ENCODE peak calls at places on chromosome X, in five cellular contexts. One of them, this sample, is unnamed. For H3K27me3, the result is how much of the 10 kb centered on the place peaks cover.

GRCh38 chrX:17743913-17744312 is 6.6 kb downstream of the SCML1 start:
- DNase-seq in body of pancreas: no peak
- DNase-seq in CD8-positive, alpha-beta T cell: no peak
- DNase-seq in tibial nerve: no peak
- DNase-seq in tibial artery: no peak
- DNase-seq in this sample: no peak

GRCh38 chrX:109312757-109313156 is 169.1 kb downstream of the GUCY2F start:
- DNase-seq in tibial nerve: no peak
- DNase-seq in CD8-positive, alpha-beta T cell: no peak
- DNase-seq in body of pancreas: no peak
- DNase-seq in tibial artery: no peak
- DNase-seq in this sample: no peak

GRCh38 chrX:6227445-6227820 is 1.2 kb downstream of the NLGN4X start:
- DNase-seq in tibial nerve: no peak
- DNase-seq in body of pancreas: no peak
- DNase-seq in tibial artery: no peak
- DNase-seq in CD8-positive, alpha-beta T cell: no peak
- DNase-seq in this sample: no peak

GRCh38 chrX:28609917-28610613 is 22.8 kb downstream of the IL1RAPL1 start:
- DNase-seq in CD8-positive, alpha-beta T cell: no peak
- DNase-seq in body of pancreas: peak
- DNase-seq in tibial artery: no peak
- DNase-seq in tibial nerve: no peak
- DNase-seq in this sample: no peak

GRCh38 chrX:152632445-152633097 is 5.1 kb upstream of the GABRQ start:
- DNase-seq in body of pancreas: peak
- DNase-seq in tibial artery: peak
- DNase-seq in tibial nerve: peak
- DNase-seq in CD8-positive, alpha-beta T cell: no peak
- DNase-seq in this sample: peak

GRCh38 chrX:44459501-44459900 is 83.2 kb downstream of the FUNDC1 start:
- DNase-seq in CD8-positive, alpha-beta T cell: no peak
- DNase-seq in tibial nerve: no peak
- DNase-seq in tibial artery: no peak
- DNase-seq in body of pancreas: no peak
- DNase-seq in this sample: no peak

GRCh38 chrX:111822191-111822590 is 53.8 kb upstream of the TRPC5OS start:
- DNase-seq in body of pancreas: no peak
- DNase-seq in CD8-positive, alpha-beta T cell: no peak
- DNase-seq in tibial nerve: no peak
- DNase-seq in tibial artery: no peak
- DNase-seq in this sample: no peak

GRCh38 chrX:150567645-150568319 is 639 bp upstream of the MTM1 start:
- DNase-seq in tibial artery: no peak
- DNase-seq in body of pancreas: no peak
- DNase-seq in CD8-positive, alpha-beta T cell: no peak
- DNase-seq in tibial nerve: no peak
- DNase-seq in this sample: no peak

GRCh38 chrX:116490091-116490490 is 27.3 kb upstream of the CT83 start:
- DNase-seq in body of pancreas: no peak
- DNase-seq in tibial artery: no peak
- DNase-seq in CD8-positive, alpha-beta T cell: no peak
- DNase-seq in tibial nerve: no peak
- DNase-seq in this sample: no peak

GRCh38 chrX:114924846-114925245 is 92.6 kb downstream of the IL13RA2 start:
- DNase-seq in tibial nerve: no peak
- DNase-seq in CD8-positive, alpha-beta T cell: no peak
- DNase-seq in body of pancreas: no peak
- DNase-seq in tibial artery: no peak
- DNase-seq in this sample: no peak

GRCh38 chrX:135003876-135004623 is 13.3 kb downstream of the SMIM10 start:
- DNase-seq in CD8-positive, alpha-beta T cell: peak
- DNase-seq in tibial artery: peak
- DNase-seq in tibial nerve: peak
- DNase-seq in body of pancreas: peak
- DNase-seq in this sample: peak

GRCh38 chrX:46251755-46252154 is 293.5 kb downstream of the ZNF674 start:
- DNase-seq in body of pancreas: no peak
- DNase-seq in tibial nerve: no peak
- DNase-seq in tibial artery: no peak
- DNase-seq in CD8-positive, alpha-beta T cell: no peak
- DNase-seq in this sample: no peak

GRCh38 chrX:54921427-54922021 is 900 bp downstream of the TRO start:
- DNase-seq in CD8-positive, alpha-beta T cell: peak
- DNase-seq in body of pancreas: peak
- DNase-seq in tibial nerve: peak
- DNase-seq in tibial artery: peak
- DNase-seq in this sample: peak

GRCh38 chrX:105323951-105324350 is 103.5 kb upstream of the TEX13A start:
- DNase-seq in body of pancreas: no peak
- DNase-seq in tibial artery: no peak
- DNase-seq in CD8-positive, alpha-beta T cell: no peak
- DNase-seq in tibial nerve: no peak
- DNase-seq in this sample: no peak

GRCh38 chrX:40420899-40421729 is 159.7 kb upstream of the ATP6AP2 start:
- DNase-seq in tibial artery: no peak
- DNase-seq in CD8-positive, alpha-beta T cell: no peak
- DNase-seq in tibial nerve: no peak
- DNase-seq in body of pancreas: no peak
- DNase-seq in this sample: no peak

GRCh38 chrX:135330709-135331108 is 21.4 kb downstream of the ETDC start:
- DNase-seq in tibial nerve: no peak
- DNase-seq in tibial artery: no peak
- DNase-seq in CD8-positive, alpha-beta T cell: no peak
- DNase-seq in body of pancreas: no peak
- DNase-seq in this sample: no peak

GRCh38 chrX:71911023-71911730 is 532 bp downstream of the NHSL2 start:
- DNase-seq in body of pancreas: peak
- DNase-seq in CD8-positive, alpha-beta T cell: no peak
- DNase-seq in tibial nerve: no peak
- DNase-seq in tibial artery: no peak
- DNase-seq in this sample: no peak

GRCh38 chrX:17859609-17860178 is 1.4 kb downstream of the RAI2 start:
- DNase-seq in tibial nerve: no peak
- DNase-seq in CD8-positive, alpha-beta T cell: peak
- DNase-seq in body of pancreas: peak
- DNase-seq in tibial artery: no peak
- DNase-seq in this sample: peak

GRCh38 chrX:48468247-48468671 is 1.8 kb downstream of the SLC38A5 start:
- DNase-seq in body of pancreas: peak
- DNase-seq in tibial artery: no peak
- DNase-seq in tibial nerve: no peak
- DNase-seq in CD8-positive, alpha-beta T cell: no peak
- DNase-seq in this sample: no peak

GRCh38 chrX:127708155-127708554 is 344.0 kb downstream of the ACTRT1 start:
- DNase-seq in CD8-positive, alpha-beta T cell: no peak
- DNase-seq in body of pancreas: no peak
- DNase-seq in tibial nerve: no peak
- DNase-seq in tibial artery: no peak
- DNase-seq in this sample: no peak

GRCh38 chrX:147763131-147763530 is 148.6 kb upstream of the FMR1 start:
- DNase-seq in body of pancreas: no peak
- DNase-seq in tibial artery: no peak
- DNase-seq in tibial nerve: no peak
- DNase-seq in CD8-positive, alpha-beta T cell: no peak
- DNase-seq in this sample: no peak

GRCh38 chrX:151981129-151981528 is 6.7 kb upstream of the GABRE start:
- DNase-seq in tibial nerve: no peak
- DNase-seq in CD8-positive, alpha-beta T cell: no peak
- DNase-seq in body of pancreas: no peak
- DNase-seq in tibial artery: no peak
- DNase-seq in this sample: no peak

GRCh38 chrX:24203072-24203808 is 53.7 kb downstream of the ZFX start:
- DNase-seq in CD8-positive, alpha-beta T cell: no peak
- DNase-seq in tibial nerve: no peak
- DNase-seq in body of pancreas: peak
- DNase-seq in tibial artery: no peak
- DNase-seq in this sample: no peak

GRCh38 chrX:130885996-130886395 is 17.0 kb downstream of the ENOX2 start:
- DNase-seq in body of pancreas: no peak
- DNase-seq in tibial nerve: no peak
- DNase-seq in CD8-positive, alpha-beta T cell: no peak
- DNase-seq in tibial artery: no peak
- DNase-seq in this sample: no peak

GRCh38 chrX:40411350-40412111 is 169.2 kb upstream of the ATP6AP2 start:
- DNase-seq in CD8-positive, alpha-beta T cell: no peak
- DNase-seq in tibial nerve: no peak
- DNase-seq in body of pancreas: no peak
- DNase-seq in tibial artery: no peak
- DNase-seq in this sample: no peak

GRCh38 chrX:14027511-14028019 is 2.1 kb downstream of the GEMIN8 start:
- DNase-seq in tibial nerve: no peak
- DNase-seq in body of pancreas: no peak
- DNase-seq in tibial artery: no peak
- DNase-seq in CD8-positive, alpha-beta T cell: no peak
- DNase-seq in this sample: no peak

GRCh38 chrX:120660638-120661037 is 30.8 kb upstream of the C1GALT1C1 start:
- DNase-seq in CD8-positive, alpha-beta T cell: no peak
- DNase-seq in body of pancreas: no peak
- DNase-seq in tibial artery: no peak
- DNase-seq in tibial nerve: no peak
- DNase-seq in this sample: no peak

GRCh38 chrX:41588271-41588670 is 100.5 kb upstream of the GPR34 start:
- DNase-seq in tibial nerve: no peak
- DNase-seq in tibial artery: no peak
- DNase-seq in body of pancreas: no peak
- DNase-seq in CD8-positive, alpha-beta T cell: no peak
- DNase-seq in this sample: no peak

GRCh38 chrX:41590641-41591040 is 98.1 kb upstream of the GPR34 start:
- DNase-seq in tibial nerve: no peak
- DNase-seq in CD8-positive, alpha-beta T cell: no peak
- DNase-seq in tibial artery: no peak
- DNase-seq in body of pancreas: no peak
- DNase-seq in this sample: no peak

GRCh38 chrX:41594634-41595033 is 94.1 kb upstream of the GPR34 start:
- DNase-seq in tibial artery: no peak
- DNase-seq in body of pancreas: no peak
- DNase-seq in tibial nerve: no peak
- DNase-seq in CD8-positive, alpha-beta T cell: no peak
- DNase-seq in this sample: no peak

GRCh38 chrX:41589634-41590270 is 99.0 kb upstream of the GPR34 start:
- DNase-seq in tibial artery: no peak
- DNase-seq in CD8-positive, alpha-beta T cell: no peak
- DNase-seq in body of pancreas: no peak
- DNase-seq in tibial nerve: no peak
- DNase-seq in this sample: no peak

DNA sequence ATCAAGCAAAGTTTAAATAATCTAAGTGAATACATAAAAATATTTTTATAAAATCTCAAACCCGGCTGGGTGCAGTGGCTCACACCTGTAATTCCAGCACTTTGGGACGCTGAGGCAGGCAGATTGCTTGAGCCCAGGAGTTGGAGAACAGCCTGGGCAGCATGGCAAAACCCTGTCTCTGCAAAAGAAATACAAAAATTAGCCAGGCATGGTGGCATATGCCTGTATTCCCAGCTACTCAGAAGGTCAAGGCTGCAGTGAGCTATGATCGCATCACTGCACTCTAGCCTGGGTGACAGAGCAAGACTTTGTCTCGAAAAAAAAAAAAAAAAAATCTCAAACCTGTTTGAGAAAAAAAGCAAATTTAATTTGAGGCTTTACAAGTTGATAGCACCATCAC is 96.9 kb upstream of the GPR34 start:
- DNase-seq in tibial nerve: no peak
- DNase-seq in body of pancreas: no peak
- DNase-seq in CD8-positive, alpha-beta T cell: no peak
- DNase-seq in tibial artery: no peak
- DNase-seq in this sample: peak
- H3K27me3 ChIP-seq in tibial nerve: under half
- H3K27me3 ChIP-seq in body of pancreas: under half
- H3K27me3 ChIP-seq in CD8-positive, alpha-beta T cell: under half
- H3K27me3 ChIP-seq in tibial artery: under half
- H3K27me3 ChIP-seq in this sample: under half

GRCh38 chrX:10603612-10604011 is 16.8 kb downstream of the MID1 start:
- DNase-seq in CD8-positive, alpha-beta T cell: no peak
- DNase-seq in tibial artery: no peak
- DNase-seq in tibial nerve: no peak
- DNase-seq in body of pancreas: no peak
- DNase-seq in this sample: no peak
- H3K27me3 ChIP-seq in CD8-positive, alpha-beta T cell: under half
- H3K27me3 ChIP-seq in tibial artery: under half
- H3K27me3 ChIP-seq in tibial nerve: under half
- H3K27me3 ChIP-seq in body of pancreas: under half
- H3K27me3 ChIP-seq in this sample: under half

GRCh38 chrX:107135076-107135964 is 16.7 kb upstream of the RBM41 start:
- DNase-seq in tibial nerve: no peak
- DNase-seq in tibial artery: no peak
- DNase-seq in body of pancreas: no peak
- DNase-seq in CD8-positive, alpha-beta T cell: no peak
- DNase-seq in this sample: no peak
- H3K27me3 ChIP-seq in tibial nerve: under half
- H3K27me3 ChIP-seq in tibial artery: under half
- H3K27me3 ChIP-seq in body of pancreas: under half
- H3K27me3 ChIP-seq in CD8-positive, alpha-beta T cell: under half
- H3K27me3 ChIP-seq in this sample: under half

GRCh38 chrX:3029084-3029483 is 12.2 kb upstream of the ARSF start:
- DNase-seq in tibial artery: no peak
- DNase-seq in body of pancreas: no peak
- DNase-seq in tibial nerve: no peak
- DNase-seq in CD8-positive, alpha-beta T cell: no peak
- DNase-seq in this sample: no peak

GRCh38 chrX:3026074-3026588 is 15.1 kb upstream of the ARSF start:
- DNase-seq in CD8-positive, alpha-beta T cell: no peak
- DNase-seq in tibial nerve: no peak
- DNase-seq in body of pancreas: peak
- DNase-seq in tibial artery: no peak
- DNase-seq in this sample: no peak
- H3K27me3 ChIP-seq in CD8-positive, alpha-beta T cell: under half
- H3K27me3 ChIP-seq in tibial nerve: under half
- H3K27me3 ChIP-seq in body of pancreas: under half
- H3K27me3 ChIP-seq in tibial artery: under half
- H3K27me3 ChIP-seq in this sample: under half

DNA sequence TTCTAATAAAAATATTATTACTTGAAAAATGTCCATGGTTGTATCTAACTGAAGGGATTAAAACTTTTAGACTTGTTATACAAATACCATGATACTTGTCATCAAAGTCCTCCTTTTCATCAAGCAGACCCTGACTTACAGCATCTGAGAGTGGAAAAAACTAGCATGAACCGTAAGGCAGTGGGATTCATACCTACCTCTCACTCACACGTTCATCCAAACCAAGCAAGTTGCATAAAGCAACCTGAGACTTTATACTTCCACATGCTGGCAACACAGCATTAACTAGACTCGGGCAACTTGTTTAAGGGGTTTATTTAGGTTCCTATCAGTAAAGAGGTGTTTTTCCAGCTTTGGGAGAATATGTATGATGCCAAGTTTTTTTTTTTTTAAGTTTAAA is 22.6 kb upstream of the TLR7 start:
- DNase-seq in tibial artery: no peak
- DNase-seq in tibial nerve: no peak
- DNase-seq in CD8-positive, alpha-beta T cell: no peak
- DNase-seq in body of pancreas: no peak
- DNase-seq in this sample: no peak
- H3K27me3 ChIP-seq in tibial artery: under half
- H3K27me3 ChIP-seq in tibial nerve: under half
- H3K27me3 ChIP-seq in CD8-positive, alpha-beta T cell: under half
- H3K27me3 ChIP-seq in body of pancreas: under half
- H3K27me3 ChIP-seq in this sample: under half

This sample was measured in adrenal gland.